ENCODE peak calls at places on chromosomes 7 and 10, in four cellular contexts. N is uterus, B is HepG2, C is lower lobe of right lung. D is an unnamed sample.
A peak's percentile ranks its signal among the peaks of the same experiment; 100 is the strongest.

GRCh38 chr7:55556031-55556430 is 16.3 kb downstream of the VOPP1 start:
- DNase-seq in N (no peak), B (no peak), C (no peak), D (no peak)

GRCh38 chr10:20709708-20710107 is 187.4 kb downstream of the NEBL start:
- DNase-seq in N (no peak), B (no peak), C (no peak), D (no peak)

GRCh38 chr10:124165311-124165710 is 71.9 kb upstream of the CHST15 start:
- DNase-seq in N (no peak), B (no peak), C (no peak), D (no peak)

GRCh38 chr7:12643644-12644043 is 43.8 kb upstream of the ARL4A start:
- DNase-seq in N (no peak), B (no peak), C (no peak), D (no peak)

GRCh38 chr10:122551450-122551849 is 9.1 kb upstream of the DMBT1 start:
- DNase-seq in N (no peak), B (peak; percentile 36), C (no peak), D (no peak)

GRCh38 chr10:61882621-61883375 is 18.7 kb upstream of the ARID5B start:
- DNase-seq in N (no peak), B (no peak), C (no peak), D (no peak)

GRCh38 chr7:101835136-101835535 is 17.7 kb downstream of the CUX1 start:
- DNase-seq in N (peak; percentile 7), B (no peak), C (no peak), D (no peak)

GRCh38 chr7:113349339-113349738 is 231.0 kb upstream of the SMIM30 start:
- DNase-seq in N (no peak), B (no peak), C (no peak), D (no peak)

GRCh38 chr10:25899304-25899703 is 34.7 kb upstream of the MYO3A start:
- DNase-seq in N (no peak), B (no peak), C (no peak), D (no peak)

GRCh38 chr10:4546500-4546899 is 279.5 kb upstream of the AKR1E2 start:
- DNase-seq in N (no peak), B (no peak), C (no peak), D (no peak)

GRCh38 chr7:16849295-16850148 is 32.3 kb downstream of the AGR3 start:
- DNase-seq in N (no peak), B (no peak), C (no peak), D (no peak)

GRCh38 chr10:51430506-51430905 is 268.9 kb downstream of the CSTF2T start:
- DNase-seq in N (no peak), B (no peak), C (no peak), D (no peak)

GRCh38 chr7:130897515-130898419 is 163.8 kb upstream of the KLF14 start:
- DNase-seq in N (no peak), B (no peak), C (no peak), D (no peak)

GRCh38 chr10:93121311-93121710 is 47.6 kb downstream of the CYP26A1 start:
- DNase-seq in N (no peak), B (no peak), C (no peak), D (no peak)

GRCh38 chr7:135578569-135578968 is 20.9 kb downstream of the NUP205 start:
- DNase-seq in N (no peak), B (no peak), C (no peak), D (no peak)

GRCh38 chr10:70753841-70754621 is 31.1 kb downstream of the TBATA start:
- DNase-seq in N (no peak), B (no peak), C (no peak), D (no peak)

GRCh38 chr10:95333997-95334792 is 43.4 kb upstream of the PDLIM1 start:
- DNase-seq in N (peak; percentile 81), B (no peak), C (peak; percentile 59), D (no peak)

GRCh38 chr10:106535304-106535964 is 629.1 kb downstream of the SORCS1 start:
- DNase-seq in N (no peak), B (no peak), C (no peak), D (no peak)

GRCh38 chr10:4450981-4451501 is 375.0 kb upstream of the AKR1E2 start:
- DNase-seq in N (no peak), B (no peak), C (no peak), D (no peak)

GRCh38 chr10:3199488-3199887 is 26.9 kb upstream of the PITRM1 start:
- DNase-seq in N (no peak), B (no peak), C (no peak), D (no peak)

GRCh38 chr7:152076324-152076821 is 50.9 kb downstream of the GALNT11 start:
- DNase-seq in N (no peak), B (peak; percentile 18), C (no peak), D (peak; percentile 17)

GRCh38 chr10:34757933-34758332 is 57.2 kb downstream of the PARD3 start:
- DNase-seq in N (no peak), B (no peak), C (no peak), D (no peak)

GRCh38 chr7:22717760-22718159 is 9.2 kb upstream of the IL6 start:
- DNase-seq in N (no peak), B (no peak), C (no peak), D (no peak)

GRCh38 chr7:98686466-98687080 is 69.5 kb downstream of the NPTX2 start:
- DNase-seq in N (no peak), B (no peak), C (no peak), D (no peak)

GRCh38 chr7:99112097-99112496 is 31.8 kb downstream of the SMURF1 start:
- DNase-seq in N (no peak), B (no peak), C (no peak), D (no peak)

GRCh38 chr7:73376671-73377412 is 48.9 kb downstream of the FKBP6 start:
- DNase-seq in N (no peak), B (no peak), C (no peak), D (no peak)

GRCh38 chr10:34475222-34475621 is 339.9 kb downstream of the PARD3 start:
- DNase-seq in N (no peak), B (no peak), C (no peak), D (no peak)

GRCh38 chr7:130486963-130487324 is 4.9 kb upstream of the MEST start:
- DNase-seq in N (no peak), B (no peak), C (no peak), D (no peak)

GRCh38 chr10:15748137-15748536 is 28.4 kb upstream of the ITGA8 start:
- DNase-seq in N (no peak), B (no peak), C (no peak), D (peak; percentile 18)

GRCh38 chr10:78777466-78778256 is 291.1 kb upstream of the ZMIZ1 start:
- DNase-seq in N (peak; percentile 48), B (no peak), C (no peak), D (peak; percentile 61)

GRCh38 chr10:87547734-87548311 is 43.1 kb downstream of the MINPP1 start:
- DNase-seq in N (no peak), B (no peak), C (no peak), D (no peak)

GRCh38 chr10:61284222-61284890 is 168.8 kb downstream of the TMEM26 start:
- DNase-seq in N (peak; percentile 23), B (peak; percentile 53), C (no peak), D (peak; percentile 73)

GRCh38 chr10:28587270-28587969 is 54.5 kb downstream of the WAC start:
- DNase-seq in N (no peak), B (no peak), C (no peak), D (no peak)

GRCh38 chr10:96747734-96748550 is 27.6 kb upstream of the PIK3AP1 start:
- DNase-seq in N (no peak), B (peak; percentile 16), C (no peak), D (no peak)

GRCh38 chr10:132526676-132527075 is 10.9 kb upstream of the INPP5A start:
- DNase-seq in N (no peak), B (no peak), C (peak; percentile 17), D (no peak)

GRCh38 chr10:132524443-132525285 is 12.9 kb upstream of the INPP5A start:
- DNase-seq in N (peak; percentile 10), B (no peak), C (no peak), D (no peak)

GRCh38 chr10:132532174-132532573 is 5.4 kb upstream of the INPP5A start:
- DNase-seq in N (peak; percentile 8), B (no peak), C (no peak), D (no peak)

GRCh38 chr10:132527338-132528063 is 10.1 kb upstream of the INPP5A start:
- DNase-seq in N (no peak), B (no peak), C (peak; percentile 30), D (no peak)

GRCh38 chr10:132528064-132528800 is 9.4 kb upstream of the INPP5A start:
- DNase-seq in N (peak; percentile 48), B (no peak), C (peak; percentile 28), D (no peak)
- H3K27ac ChIP-seq in N (peak overlapping the region; percentile 60), B (no peak overlapping the region), C (no peak overlapping the region), D (no peak overlapping the region)

GRCh38 chr7:158073845-158074840 is 513.5 kb downstream of the PTPRN2 start:
- DNase-seq in N (no peak), B (no peak), C (no peak), D (no peak)
- H3K4me3 ChIP-seq in N (no peak overlapping the region), B (no peak overlapping the region), C (no peak overlapping the region), D (no peak overlapping the region)

GRCh38 chr7:138204989-138205298 is 128.7 kb downstream of the AKR1D1 start:
- DNase-seq in N (no peak), B (no peak), C (no peak), D (no peak)
- H3K4me1 ChIP-seq in N (no peaks in the 10 kb centered on the region), B (peaks cover 20% of the 10 kb centered on the region), C (no peaks in the 10 kb centered on the region), D (peaks cover 11% of the 10 kb centered on the region)

DNA sequence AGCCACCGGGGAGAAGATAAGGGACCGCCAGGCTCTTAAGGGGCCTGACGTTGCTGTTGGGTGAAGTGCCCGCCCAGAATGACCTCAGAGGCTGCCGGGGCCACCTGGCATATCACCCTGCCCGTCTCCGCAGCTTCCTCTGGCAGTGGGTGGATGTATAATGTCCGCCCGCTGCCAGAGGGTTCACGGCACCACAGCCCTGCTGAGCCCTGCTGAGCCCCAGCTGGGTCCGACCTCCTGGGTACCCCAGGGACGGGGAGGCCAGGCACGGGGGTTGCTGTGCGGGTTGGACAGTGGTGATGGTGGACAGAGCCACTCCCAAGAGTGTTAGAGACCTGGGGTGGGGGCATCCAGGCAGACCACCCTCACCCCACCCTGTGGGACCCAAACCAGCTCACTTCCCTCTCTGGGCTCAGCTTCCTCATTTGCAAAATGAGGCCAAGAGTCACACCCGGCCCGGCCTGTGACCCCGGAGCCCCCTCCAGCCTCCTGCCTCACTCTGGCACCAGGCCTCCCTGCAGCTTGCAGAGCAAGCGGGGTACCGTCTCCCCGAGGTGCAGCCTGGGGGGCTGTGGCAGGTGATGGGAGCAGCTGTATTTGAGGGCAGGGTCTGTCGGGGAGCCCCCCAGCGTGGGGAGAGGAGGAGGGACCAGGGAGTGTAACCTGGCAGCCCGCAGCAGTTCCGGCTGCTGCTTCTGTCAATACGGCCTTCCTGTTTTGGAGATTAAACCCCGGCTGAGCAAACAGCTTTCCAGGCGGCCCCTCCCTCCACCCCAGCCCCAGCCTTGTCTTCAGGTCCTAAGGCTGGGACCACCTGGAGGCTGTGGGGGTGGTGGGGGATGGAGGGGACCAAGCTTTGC is 8.4 kb upstream of the LFNG start:
- DNase-seq in N (no peak), B (peak; percentile 56), C (peak; percentile 76), D (peak; percentile 61)
- H3K27ac ChIP-seq in N (peak overlapping the region; percentile 45), B (no peak overlapping the region), C (peak overlapping the region; percentile 82), D (peak overlapping the region; percentile 6)

GRCh38 chr7:116327751-116328150 is 117.4 kb downstream of the TES start:
- DNase-seq in N (no peak), B (no peak), C (no peak), D (peak; percentile 30)
- H3K4me3 ChIP-seq in N (no peak overlapping the region), B (no peak overlapping the region), C (no peak overlapping the region), D (no peak overlapping the region)

DNA sequence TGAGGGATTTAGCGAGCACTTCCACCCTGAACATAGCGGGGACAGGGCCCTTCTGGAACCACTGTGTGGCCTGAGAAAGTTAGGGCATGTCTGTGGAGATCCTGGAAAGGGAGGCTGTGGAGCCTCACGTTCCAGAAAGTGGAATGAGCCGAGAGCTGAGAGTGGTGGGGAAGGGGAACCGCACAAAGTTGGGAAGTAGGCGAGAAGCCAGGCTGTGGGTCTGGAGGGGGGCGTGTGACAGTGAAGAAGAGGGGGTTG is 10.4 kb upstream of the PAX2 start:
- DNase-seq in N (no peak), B (no peak), C (no peak), D (no peak)
- H3K4me1 ChIP-seq in N (no peaks in the 10 kb centered on the region), B (peaks cover 28% of the 10 kb centered on the region), C (peaks cover 24% of the 10 kb centered on the region), D (peaks cover 17% of the 10 kb centered on the region)

D was measured in SJCRH30.